ENCODE peak calls at places on chromosomes 6 and 20, in seven cellular contexts. J is uterus, C is tibial nerve, Q is adrenal gland, E is left ventricle myocardium inferior, B is fibroblast of lung, I is IMR-90. T is an unnamed sample.

GRCh38 chr6:47165918-47166317 is 123.8 kb upstream of the ADGRF1 start:
- DNase-seq in Q (no peak), E (no peak), C (no peak), B (peak; percentile 64), I (peak; percentile 59), J (no peak), T (no peak)

GRCh38 chr20:44990425-44990824 is 24.1 kb downstream of the STK4 start:
- DNase-seq in J (no peak), I (no peak), C (no peak), Q (no peak), E (no peak), B (peak; percentile 31), T (no peak)

GRCh38 chr6:26401987-26402658 is at the start of gene BTN3A1:
- DNase-seq in I (peak; percentile 70), Q (peak; percentile 73), C (no peak), E (peak; percentile 46), J (peak; percentile 60), B (peak; percentile 80), T (peak; percentile 47)

GRCh38 chr6:118551063-118551672 is 3.1 kb downstream of the PLN start:
- DNase-seq in B (peak; percentile 83), E (no peak), I (peak; percentile 79), C (no peak), Q (no peak), J (no peak), T (no peak)

GRCh38 chr20:37911838-37912273 is 8.9 kb downstream of the VSTM2L start:
- DNase-seq in E (peak; percentile 66), C (no peak), B (no peak), J (peak; percentile 81), I (peak; percentile 4), Q (peak; percentile 33), T (no peak)

GRCh38 chr20:61819484-61819846 is 246.2 kb downstream of the TAF4 start:
- DNase-seq in C (no peak), I (no peak), Q (no peak), B (no peak), J (no peak), E (no peak), T (no peak)

GRCh38 chr6:11414564-11414963 is 123.0 kb upstream of the TMEM170B start:
- DNase-seq in J (no peak), E (no peak), C (no peak), Q (no peak), B (no peak), I (no peak), T (peak; percentile 15)

GRCh38 chr20:11155156-11155805 is 481.5 kb upstream of the JAG1 start:
- DNase-seq in B (no peak), E (no peak), I (no peak), C (no peak), J (no peak), Q (no peak), T (no peak)

GRCh38 chr6:38510205-38510604 is 129.5 kb downstream of the BTBD9 start:
- DNase-seq in C (no peak), J (no peak), B (peak; percentile 32), E (no peak), Q (no peak), I (peak; percentile 73), T (no peak)

GRCh38 chr20:54085910-54086309 is 15.5 kb upstream of the BCAS1 start:
- DNase-seq in Q (no peak), J (no peak), I (no peak), C (no peak), B (no peak), E (no peak), T (no peak)

GRCh38 chr6:25337004-25337403 is 57.8 kb downstream of the CARMIL1 start:
- DNase-seq in I (no peak), E (no peak), C (no peak), J (no peak), B (peak; percentile 54), Q (no peak), T (no peak)

GRCh38 chr20:63175031-63175895 is 40.7 kb downstream of the YTHDF1 start:
- DNase-seq in E (no peak), B (no peak), Q (no peak), I (no peak), J (no peak), C (no peak), T (no peak)

GRCh38 chr20:63173552-63174191 is 42.3 kb downstream of the YTHDF1 start:
- DNase-seq in C (no peak), Q (no peak), J (no peak), B (no peak), E (no peak), I (no peak), T (no peak)

GRCh38 chr20:63172726-63173125 is 43.2 kb downstream of the YTHDF1 start:
- DNase-seq in I (no peak), J (no peak), C (no peak), E (no peak), B (no peak), Q (no peak), T (no peak)

GRCh38 chr20:63176035-63176434 is 39.9 kb downstream of the YTHDF1 start:
- DNase-seq in B (no peak), E (no peak), C (no peak), I (no peak), Q (no peak), J (no peak), T (no peak)

DNA sequence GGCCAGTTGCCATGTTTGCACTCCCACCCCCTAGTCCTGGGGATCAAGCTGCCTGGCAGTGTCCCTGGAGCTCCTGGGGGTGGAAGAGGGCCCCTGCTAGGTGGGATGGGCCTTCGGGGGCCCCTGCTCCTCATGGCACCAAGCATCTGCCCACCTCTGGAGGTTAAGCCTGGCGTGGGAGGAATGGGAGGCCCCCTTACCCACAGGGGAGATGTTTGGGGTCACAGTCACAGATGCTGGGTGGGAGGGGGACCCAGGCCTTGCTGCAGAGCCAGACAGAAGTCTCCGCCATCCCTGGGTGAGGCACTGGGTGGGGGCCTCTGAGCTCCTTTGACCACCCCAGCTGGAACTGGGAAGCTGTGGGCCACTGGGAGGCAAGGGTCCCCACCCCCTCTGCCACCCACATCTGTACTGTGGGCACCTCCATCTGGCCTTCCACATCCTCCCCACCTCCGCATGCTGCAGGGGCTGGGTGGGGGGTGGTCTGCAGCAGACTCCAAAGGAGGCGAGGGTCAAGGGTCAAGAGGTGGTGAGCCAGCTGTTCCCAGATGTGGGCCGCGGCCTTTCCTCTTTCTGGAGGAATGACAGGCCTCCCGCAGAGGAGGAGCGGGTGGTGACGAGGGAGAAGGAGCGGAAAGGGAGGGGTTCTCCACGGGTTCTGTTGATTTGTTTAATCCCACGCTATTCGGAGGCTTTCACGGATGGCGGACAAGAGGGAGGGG is 41.5 kb downstream of the YTHDF1 start:
- DNase-seq in J (no peak), E (no peak), C (no peak), Q (no peak), I (no peak), B (no peak), T (no peak)
- H3K27me3 ChIP-seq in J (peaks cover 42% of the 10 kb centered on the region), E (peaks cover 100% of the 10 kb centered on the region), C (peaks cover 77% of the 10 kb centered on the region), Q (peaks cover 71% of the 10 kb centered on the region), I (peaks cover 82% of the 10 kb centered on the region), B (peaks cover 47% of the 10 kb centered on the region), T (peaks cover 76% of the 10 kb centered on the region)

GRCh38 chr6:134004714-134005113 is 47.7 kb downstream of the SLC2A12 start:
- DNase-seq in C (no peak), J (no peak), I (peak; percentile 39), E (no peak), Q (no peak), B (no peak), T (no peak)
- TF ChIP-seq CTCF in C (no peak), J (no peak), I (no peak), E (no peak), Q (no peak), B (no peak), T (no peak)

DNA sequence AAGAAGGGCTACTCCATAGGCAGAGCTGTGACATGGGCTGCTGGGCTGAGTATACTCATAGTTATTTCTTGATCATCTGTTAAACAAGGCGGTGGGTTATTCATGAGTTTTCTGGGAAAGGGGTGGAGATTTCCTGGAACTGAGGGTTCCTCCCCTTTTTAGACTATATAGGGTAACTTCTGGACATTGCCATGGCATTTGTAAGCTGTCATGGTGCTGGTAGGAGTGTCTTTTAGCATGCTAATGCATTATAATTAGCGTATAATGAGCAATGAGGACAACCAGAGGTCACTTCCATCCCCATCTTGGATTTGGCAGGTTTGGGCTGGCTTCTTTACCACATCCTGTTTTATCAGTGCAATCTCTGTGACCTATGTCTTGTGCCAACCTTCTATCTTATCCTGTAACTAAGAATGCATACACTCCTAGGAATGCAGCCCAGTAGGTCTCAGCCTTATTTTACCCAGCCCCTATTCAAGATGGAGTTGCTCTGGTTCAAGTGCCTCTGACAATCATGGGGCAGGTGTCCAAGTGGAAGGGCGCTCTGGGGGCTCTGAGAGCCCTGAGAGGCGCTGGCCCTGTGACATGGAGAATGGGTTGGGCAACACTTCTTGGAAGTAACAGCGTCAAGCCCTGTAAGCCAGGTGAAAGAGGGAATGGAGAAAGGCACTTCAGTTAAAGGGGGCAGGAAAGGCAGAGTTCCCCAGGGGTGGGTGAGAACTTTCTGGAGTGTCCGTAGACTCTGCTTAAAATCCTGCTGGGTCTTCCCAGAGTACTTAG is 354.2 kb upstream of the SULF2 start:
- DNase-seq in Q (no peak), B (no peak), I (no peak), E (no peak), C (no peak), J (no peak), T (no peak)
- H3K9me3 ChIP-seq in Q (no peaks in the 10 kb centered on the region), B (no peaks in the 10 kb centered on the region), I (peaks cover 17% of the 10 kb centered on the region), E (peaks cover 21% of the 10 kb centered on the region), C (no peaks in the 10 kb centered on the region), J (no peaks in the 10 kb centered on the region), T (peaks cover 3% of the 10 kb centered on the region)

GRCh38 chr6:108174371-108175175 is 8.8 kb downstream of the NR2E1 start:
- DNase-seq in E (no peak), B (peak; percentile 49), Q (no peak), J (no peak), C (no peak), I (peak; percentile 44), T (no peak)
- H3K27me3 ChIP-seq in E (peaks cover 99% of the 10 kb centered on the region), B (peaks cover 78% of the 10 kb centered on the region), Q (peaks cover 65% of the 10 kb centered on the region), J (peaks cover 55% of the 10 kb centered on the region), C (peaks cover 98% of the 10 kb centered on the region), I (peaks cover 76% of the 10 kb centered on the region), T (peaks cover 98% of the 10 kb centered on the region)

DNA sequence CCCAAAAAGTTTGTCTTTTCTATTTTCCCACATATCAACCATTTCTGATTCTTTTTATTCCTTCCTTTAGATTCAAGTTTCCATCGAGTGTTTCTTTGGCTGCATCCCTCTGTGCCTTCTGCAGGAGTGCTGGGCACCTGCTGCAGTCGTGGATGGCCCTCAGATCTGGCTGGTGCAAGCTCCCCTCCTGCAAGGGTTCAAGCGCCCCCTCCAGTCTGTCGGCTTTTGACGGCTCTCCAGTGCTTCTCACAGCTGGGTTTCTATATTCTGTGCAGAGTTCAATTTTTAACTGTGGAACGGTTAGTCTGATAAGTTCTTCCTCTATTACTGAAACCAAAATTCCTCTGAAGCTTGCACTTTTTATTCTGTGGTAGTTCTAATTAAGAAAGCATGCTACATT is 132.1 kb downstream of the HUS1B start:
- DNase-seq in I (no peak), B (no peak), J (no peak), Q (no peak), C (no peak), E (no peak), T (peak; percentile 24)
- TF ChIP-seq CTCF in I (no peak), B (no peak), J (no peak), Q (no peak), C (no peak), E (no peak), T (peak; percentile 19)